ENCODE peak calls at places on chromosomes 1 and 21, in ten cellular contexts. J, X, A, N, C, S, D, T, H and G are unnamed samples.

GRCh38 chr1:112502827-112503226 is 5.9 kb upstream of the WNT2B start:
- DNase-seq in J (no peak), X (no peak), A (no peak), N (no peak), C (no peak), S (no peak), D (no peak), T (no peak), H (no peak), G (no peak)

GRCh38 chr21:31612889-31613785 is 46.4 kb upstream of the SOD1 start:
- DNase-seq in J (no peak), X (peak), A (no peak), N (no peak), C (no peak), S (no peak), D (no peak), T (no peak), H (no peak), G (no peak)

GRCh38 chr1:116219651-116220434 is 108.6 kb downstream of the MAB21L3 start:
- DNase-seq in J (no peak), X (peak), A (no peak), N (no peak), C (no peak), S (no peak), D (no peak), T (no peak), H (no peak), G (no peak)

GRCh38 chr1:151989131-151989868 is 4.4 kb downstream of the S100A10 start:
- DNase-seq in J (no peak), X (peak), A (no peak), N (peak), C (no peak), S (no peak), D (peak), T (peak), H (no peak), G (no peak)

GRCh38 chr1:15311886-15312285 is 64.9 kb downstream of the FHAD1 start:
- DNase-seq in J (no peak), X (peak), A (no peak), N (no peak), C (no peak), S (no peak), D (no peak), T (no peak), H (no peak), G (no peak)

GRCh38 chr1:217660353-217661062 is 29.4 kb downstream of the SPATA17 start:
- DNase-seq in J (no peak), X (peak), A (no peak), N (no peak), C (no peak), S (peak), D (no peak), T (no peak), H (no peak), G (peak)

GRCh38 chr21:16370176-16370575 is 640.4 kb downstream of the USP25 start:
- DNase-seq in J (no peak), X (no peak), A (no peak), N (no peak), C (peak), S (no peak), D (no peak), T (no peak), H (no peak), G (no peak)

GRCh38 chr1:151834239-151834638 is 2.6 kb upstream of the RORC start:
- DNase-seq in J (no peak), X (no peak), A (no peak), N (no peak), C (no peak), S (no peak), D (no peak), T (no peak), H (no peak), G (no peak)

GRCh38 chr1:188194916-188195315 is 1366.2 kb downstream of the PLA2G4A start:
- DNase-seq in J (no peak), X (no peak), A (no peak), N (no peak), C (no peak), S (no peak), D (no peak), T (no peak), H (no peak), G (no peak)

GRCh38 chr21:31136891-31137290 is 98.6 kb upstream of the KRTAP19-8 start:
- DNase-seq in J (no peak), X (peak), A (no peak), N (no peak), C (peak), S (no peak), D (no peak), T (no peak), H (no peak), G (no peak)

GRCh38 chr1:229433364-229434004 is 410 bp downstream of the ACTA1 start:
- DNase-seq in J (no peak), X (no peak), A (no peak), N (no peak), C (no peak), S (no peak), D (no peak), T (no peak), H (no peak), G (no peak)

GRCh38 chr1:89262643-89263042 is 10.0 kb downstream of the GBP5 start:
- DNase-seq in J (no peak), X (peak), A (no peak), N (no peak), C (no peak), S (no peak), D (no peak), T (no peak), H (no peak), G (no peak)

GRCh38 chr1:193199940-193200339 is 13.5 kb upstream of the B3GALT2 start:
- DNase-seq in J (no peak), X (no peak), A (no peak), N (no peak), C (no peak), S (no peak), D (no peak), T (no peak), H (no peak), G (no peak)

GRCh38 chr1:13583964-13584791 is 546 bp downstream of the PDPN start:
- DNase-seq in J (peak), X (peak), A (no peak), N (no peak), C (peak), S (peak), D (peak), T (peak), H (peak), G (peak)

GRCh38 chr1:231162970-231163830 is 1.3 kb downstream of the TRIM67 start:
- DNase-seq in J (no peak), X (no peak), A (no peak), N (no peak), C (peak), S (peak), D (no peak), T (no peak), H (peak), G (no peak)

GRCh38 chr1:6275826-6276764 is 15.2 kb upstream of the GPR153 start:
- DNase-seq in J (peak), X (no peak), A (no peak), N (no peak), C (peak), S (peak), D (peak), T (no peak), H (peak), G (no peak)

GRCh38 chr1:244712669-244713068 is 59.7 kb downstream of the DESI2 start:
- DNase-seq in J (no peak), X (no peak), A (no peak), N (no peak), C (no peak), S (no peak), D (no peak), T (no peak), H (no peak), G (no peak)

GRCh38 chr1:202709276-202710041 is 795 bp downstream of the SYT2 start:
- DNase-seq in J (no peak), X (no peak), A (no peak), N (no peak), C (no peak), S (peak), D (no peak), T (no peak), H (peak), G (no peak)

GRCh38 chr1:230231739-230232075 is 164.7 kb downstream of the GALNT2 start:
- DNase-seq in J (no peak), X (no peak), A (no peak), N (peak), C (no peak), S (no peak), D (peak), T (peak), H (peak), G (no peak)

GRCh38 chr1:181442181-181442525 is 41.2 kb upstream of the CACNA1E start:
- DNase-seq in J (no peak), X (no peak), A (no peak), N (no peak), C (no peak), S (no peak), D (no peak), T (no peak), H (no peak), G (no peak)

GRCh38 chr1:55695553-55695952 is 480.4 kb upstream of the USP24 start:
- DNase-seq in J (no peak), X (no peak), A (no peak), N (no peak), C (no peak), S (no peak), D (no peak), T (no peak), H (no peak), G (no peak)